ENCODE peak calls at places on chromosomes 12 and 14, in six cellular contexts. O is astrocyte of the cerebellum, X is fibroblast of lung, H is lower leg skin, Y is GM06990, Q is SK-N-SH. I is an unnamed sample.

GRCh38 chr12:6699259-6699988 is 1.2 kb downstream of the PIANP start:
- DNase-seq in O (no peak), Q (no peak), X (no peak), Y (no peak), H (no peak), I (no peak)

GRCh38 chr14:93997082-93997481 is at the start of gene CCDC197:
- DNase-seq in Y (no peak), O (no peak), Q (no peak), H (no peak), X (no peak), I (no peak)

GRCh38 chr14:73784065-73784987 is 67.3 kb upstream of the PTGR2 start:
- DNase-seq in H (no peak), Y (no peak), X (peak), O (no peak), Q (no peak), I (no peak)

GRCh38 chr12:70962226-70962794 is 41.8 kb upstream of the PTPRR start:
- DNase-seq in O (no peak), Y (no peak), X (no peak), Q (no peak), H (no peak), I (no peak)

GRCh38 chr14:65792208-65792905 is 379.8 kb downstream of the FUT8 start:
- DNase-seq in O (no peak), Y (no peak), X (no peak), Q (peak), H (no peak), I (no peak)

GRCh38 chr12:123971770-123972447 is 722 bp downstream of the CCDC92 start:
- DNase-seq in O (peak), X (peak), Q (peak), Y (peak), H (peak), I (no peak)

GRCh38 chr12:130775953-130776856 is 60.1 kb upstream of the RIMBP2 start:
- DNase-seq in X (peak), O (peak), Q (no peak), H (no peak), Y (no peak), I (no peak)

GRCh38 chr14:98959958-98960616 is 311.9 kb downstream of the BCL11B start:
- DNase-seq in Y (no peak), Q (no peak), H (peak), O (no peak), X (no peak), I (no peak)

GRCh38 chr12:104177663-104178501 is 37.7 kb upstream of the TXNRD1 start:
- DNase-seq in H (peak), Q (peak), O (peak), X (peak), Y (no peak), I (no peak)

GRCh38 chr12:53241623-53242412 is 9.8 kb upstream of the RARG start:
- DNase-seq in Y (no peak), X (no peak), H (no peak), O (no peak), Q (no peak), I (no peak)

GRCh38 chr12:7460375-7461259 is 16.7 kb upstream of the CD163L1 start:
- DNase-seq in X (peak), Y (no peak), O (peak), Q (peak), H (no peak), I (no peak)

GRCh38 chr14:97270308-97270707 is 473.1 kb downstream of the VRK1 start:
- DNase-seq in X (no peak), O (peak), Y (no peak), Q (no peak), H (no peak), I (no peak)

GRCh38 chr14:89241934-89242670 is 174.9 kb downstream of the FOXN3 start:
- DNase-seq in O (no peak), Y (no peak), X (no peak), H (no peak), Q (no peak), I (no peak)

GRCh38 chr12:112506513-112507166 is 87.9 kb downstream of the PTPN11 start:
- DNase-seq in O (no peak), X (no peak), Q (no peak), H (no peak), Y (no peak), I (no peak)

GRCh38 chr14:61462566-61463195 is 141.3 kb downstream of the PRKCH start:
- DNase-seq in Y (no peak), H (no peak), O (no peak), Q (peak), X (peak), I (no peak)

GRCh38 chr14:57831981-57832380 is 33.9 kb downstream of the SLC35F4 start:
- DNase-seq in Y (no peak), H (no peak), O (no peak), Q (no peak), X (no peak), I (no peak)

GRCh38 chr12:6763380-6763779 is 2.8 kb upstream of the PTMS start:
- DNase-seq in Y (no peak), O (no peak), X (no peak), H (no peak), Q (no peak), I (no peak)

GRCh38 chr12:62726471-62726980 is 208.4 kb downstream of the PPM1H start:
- DNase-seq in X (no peak), H (no peak), Y (no peak), O (no peak), Q (no peak), I (no peak)

GRCh38 chr12:46217686-46218508 is 50.9 kb downstream of the SLC38A1 start:
- DNase-seq in Q (no peak), Y (peak), O (no peak), H (no peak), X (no peak), I (peak)

GRCh38 chr12:77813558-77813957 is 17.1 kb upstream of the NAV3 start:
- DNase-seq in O (no peak), Q (no peak), Y (no peak), H (no peak), X (no peak), I (no peak)

GRCh38 chr14:63435838-63436237 is 107.3 kb downstream of the PPP2R5E start:
- DNase-seq in O (peak), H (peak), X (peak), Q (no peak), Y (no peak), I (no peak)

GRCh38 chr12:42733911-42734310 is 144.4 kb upstream of the PRICKLE1 start:
- DNase-seq in Y (no peak), Q (no peak), X (no peak), O (no peak), H (no peak), I (no peak)

GRCh38 chr12:3218150-3218845 is 141.1 kb downstream of the TSPAN9 start:
- DNase-seq in Y (no peak), Q (peak), X (peak), H (peak), O (peak), I (no peak)

GRCh38 chr12:116922194-116922897 is 11.6 kb downstream of the FBXW8 start:
- DNase-seq in O (no peak), Y (peak), Q (no peak), H (no peak), X (peak), I (no peak)

GRCh38 chr14:79584679-79585078 is 626.6 kb downstream of the DIO2 start:
- DNase-seq in X (peak), O (peak), Y (no peak), H (no peak), Q (no peak), I (no peak)

GRCh38 chr12:53860426-53861223 is 78.0 kb upstream of the HOXC13 start:
- DNase-seq in X (no peak), H (no peak), O (no peak), Q (no peak), Y (no peak), I (no peak)

GRCh38 chr14:89936654-89937185 is 17.8 kb downstream of the EFCAB11 start:
- DNase-seq in H (no peak), X (no peak), Q (no peak), Y (no peak), O (no peak), I (no peak)

GRCh38 chr14:102986810-102987579 is 64.5 kb downstream of the AMN start:
- DNase-seq in O (peak), Y (no peak), H (no peak), X (peak), Q (no peak), I (peak)

GRCh38 chr12:12357697-12358476 is 1.0 kb downstream of the BORCS5 start:
- DNase-seq in O (no peak), Y (peak), H (no peak), Q (no peak), X (no peak), I (no peak)

GRCh38 chr14:65972891-65973290 is 513.3 kb upstream of the CCDC196 start:
- DNase-seq in H (no peak), Q (no peak), O (no peak), Y (no peak), X (no peak), I (no peak)

GRCh38 chr12:75690556-75690955 is 179.1 kb upstream of the KRR1 start:
- DNase-seq in X (peak), Q (no peak), H (no peak), O (peak), Y (no peak), I (no peak)

GRCh38 chr12:66803972-66804371 is 125.1 kb upstream of the GRIP1 start:
- DNase-seq in Q (no peak), H (no peak), X (no peak), Y (no peak), O (no peak), I (no peak)

GRCh38 chr12:3533703-3534386 is 42.8 kb downstream of the PRMT8 start:
- DNase-seq in O (no peak), Q (peak), H (peak), X (peak), Y (no peak), I (no peak)

GRCh38 chr14:92041203-92041602 is 1.3 kb upstream of the TRIP11 start:
- DNase-seq in H (no peak), Y (no peak), X (no peak), Q (no peak), O (no peak), I (no peak)

GRCh38 chr12:104641862-104642261 is 185.1 kb downstream of the CHST11 start:
- DNase-seq in H (no peak), O (no peak), Y (peak), X (no peak), Q (no peak), I (peak)

GRCh38 chr12:62955678-62956077 is 20.7 kb upstream of the PPM1H start:
- DNase-seq in H (no peak), Y (no peak), Q (no peak), X (no peak), O (no peak), I (no peak)

GRCh38 chr14:76149196-76149595 is 2.5 kb upstream of the GPATCH2L start:
- DNase-seq in H (no peak), X (no peak), Y (no peak), O (no peak), Q (no peak), I (no peak)
- TF ChIP-seq CTCF in H (no peak), X (no peak), Y (no peak), O (no peak), Q (no peak), I (no peak)

GRCh38 chr14:69487226-69487625 is 2.7 kb downstream of the PLEKHD1 start:
- DNase-seq in O (no peak), Q (no peak), Y (no peak), X (no peak), H (no peak), I (no peak)
- TF ChIP-seq CTCF in O (no peak), Q (no peak), Y (no peak), X (no peak), H (no peak), I (no peak)

DNA sequence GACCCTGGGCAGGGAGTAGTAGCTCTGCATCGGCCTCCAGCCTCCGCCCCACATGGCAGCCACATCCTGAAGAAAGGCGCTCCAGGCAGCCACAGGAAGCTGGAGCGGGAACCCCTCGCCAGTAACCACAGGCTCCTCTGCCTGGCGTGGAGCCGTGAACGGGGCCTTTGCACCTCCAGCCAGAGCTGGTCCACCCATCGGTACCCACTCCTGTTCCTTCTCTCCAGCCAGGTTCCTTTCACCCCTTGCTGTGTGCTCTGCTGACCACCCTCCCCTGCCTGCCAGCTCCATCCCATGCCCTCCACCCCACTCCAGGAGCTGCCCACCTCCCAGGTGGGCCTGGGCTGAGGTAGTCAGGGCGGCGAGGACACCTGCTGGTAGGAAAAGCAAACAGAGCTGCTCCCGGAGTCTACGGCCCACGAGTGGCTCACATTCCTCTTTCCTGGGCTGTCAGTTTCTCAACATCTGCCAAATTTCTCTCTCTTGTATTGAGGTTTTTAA is 2.7 kb downstream of the TGFB3 start:
- DNase-seq in X (peak), H (peak), O (no peak), Q (peak), Y (peak), I (no peak)
- TF ChIP-seq CTCF in X (peak), H (no peak), O (peak), Q (peak), Y (peak), I (peak)

DNA sequence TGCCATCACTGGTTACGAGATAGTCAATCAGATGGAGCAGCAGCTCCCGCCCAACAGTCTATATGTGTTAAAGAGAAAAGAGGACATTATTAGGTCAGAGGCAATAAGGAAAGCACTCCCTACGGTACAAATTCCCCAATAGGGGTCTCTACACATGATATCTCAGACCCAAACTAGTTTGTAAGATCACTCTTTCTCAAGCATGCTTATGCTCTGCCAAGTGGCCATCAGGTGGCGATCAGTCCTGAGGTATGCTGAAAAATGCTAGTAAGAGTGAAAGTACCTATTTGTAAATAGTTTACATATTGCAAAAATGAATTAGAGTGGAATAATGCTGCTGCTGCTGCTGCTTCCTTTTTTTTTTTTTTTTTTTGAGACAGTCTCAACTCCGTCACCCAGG is 61.1 kb downstream of the CPM start:
- DNase-seq in Q (no peak), H (no peak), Y (no peak), O (peak), X (no peak), I (no peak)
- TF ChIP-seq CTCF in Q (peak), H (no peak), Y (peak), O (peak), X (no peak), I (peak)

DNA sequence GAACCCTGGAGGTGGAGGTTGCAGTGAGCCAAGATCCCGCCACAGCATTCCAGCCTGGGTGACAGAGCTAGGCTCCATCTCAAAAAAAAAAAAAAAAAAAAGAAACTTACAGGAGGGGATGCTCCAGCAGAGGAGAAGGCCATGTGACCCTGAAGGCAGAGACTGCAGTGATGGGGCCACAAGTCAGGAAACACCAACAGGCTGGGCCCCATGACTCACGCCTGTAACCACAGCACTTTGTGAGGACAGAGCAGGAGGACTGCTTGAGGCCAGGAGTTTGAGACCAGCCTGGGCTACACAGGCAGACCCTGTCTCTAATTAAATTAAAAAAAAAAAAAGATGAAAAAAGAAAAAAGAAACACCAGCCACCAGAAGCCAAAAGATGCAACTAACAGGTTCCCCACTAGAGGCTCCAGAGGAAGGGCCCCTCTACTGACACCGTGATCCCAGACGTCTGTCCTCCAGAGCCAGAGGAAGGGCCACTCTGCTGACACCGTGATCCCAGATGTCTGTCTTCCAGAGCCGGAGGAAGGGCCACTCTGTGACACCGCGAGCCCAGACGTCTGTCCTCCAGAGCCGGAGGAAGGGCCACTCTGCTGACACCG is 9.1 kb upstream of the GLT1D1 start:
- DNase-seq in Q (peak), H (no peak), O (no peak), Y (no peak), X (no peak), I (peak)
- TF ChIP-seq CTCF in Q (no peak), H (no peak), O (no peak), Y (peak), X (no peak), I (no peak)

GRCh38 chr14:96225745-96226151 is 21.1 kb downstream of the BDKRB2 start:
- DNase-seq in Y (no peak), H (no peak), Q (peak), X (peak), O (no peak), I (no peak)
- TF ChIP-seq CTCF in Y (no peak), H (no peak), Q (peak), X (peak), O (no peak), I (no peak)

GRCh38 chr12:118164798-118165486 is 29.0 kb downstream of the PEBP1 start:
- DNase-seq in Y (no peak), Q (peak), X (peak), H (no peak), O (no peak), I (no peak)
- TF ChIP-seq CTCF in Y (peak), Q (peak), X (peak), H (no peak), O (peak), I (no peak)

GRCh38 chr12:72271741-72272661 is at the start of gene TRHDE:
- DNase-seq in Q (peak), X (peak), H (no peak), Y (peak), O (no peak), I (no peak)

GRCh38 chr12:72273499-72273837 is 1.3 kb downstream of the TRHDE start:
- DNase-seq in O (no peak), X (no peak), Y (peak), H (no peak), Q (no peak), I (no peak)

GRCh38 chr12:72273851-72274284 is 1.7 kb downstream of the TRHDE start:
- DNase-seq in H (no peak), X (peak), Q (no peak), O (no peak), Y (no peak), I (no peak)

GRCh38 chr12:72271401-72271740 is 799 bp upstream of the TRHDE start:
- DNase-seq in X (peak), Y (peak), H (peak), Q (peak), O (peak), I (no peak)

GRCh38 chr12:72272731-72273498 is 745 bp downstream of the TRHDE start:
- DNase-seq in O (no peak), X (peak), Y (peak), Q (peak), H (no peak), I (no peak)
- TF ChIP-seq CTCF in O (peak), X (no peak), Y (no peak), Q (no peak), H (no peak), I (no peak)

I was measured in CD14-positive monocyte.